ENCODE peak calls at places on chromosomes 16 and 17, in five cellular contexts. One of them, this sample, is unnamed.

GRCh38 chr17:19306160-19307111 is 56.1 kb downstream of the B9D1 start:
- DNase-seq in A549: no peak
- DNase-seq in GM20000: peak
- DNase-seq in natural killer cell: no peak
- DNase-seq in IMR-90: no peak
- DNase-seq in this sample: no peak

GRCh38 chr16:25626172-25626571 is 65.6 kb upstream of the HS3ST4 start:
- DNase-seq in A549: no peak
- DNase-seq in GM20000: no peak
- DNase-seq in natural killer cell: no peak
- DNase-seq in IMR-90: no peak
- DNase-seq in this sample: no peak

GRCh38 chr17:77096570-77097214 is 44.1 kb upstream of the SEC14L1 start:
- DNase-seq in A549: peak
- DNase-seq in GM20000: peak
- DNase-seq in natural killer cell: no peak
- DNase-seq in IMR-90: peak
- DNase-seq in this sample: no peak

GRCh38 chr17:17303010-17303846 is at the start of gene NT5M:
- DNase-seq in A549: peak
- DNase-seq in GM20000: peak
- DNase-seq in natural killer cell: peak
- DNase-seq in IMR-90: peak
- DNase-seq in this sample: peak

GRCh38 chr16:75742424-75743047 is 16.2 kb upstream of the CPHXL start:
- DNase-seq in A549: no peak
- DNase-seq in GM20000: no peak
- DNase-seq in natural killer cell: no peak
- DNase-seq in IMR-90: no peak
- DNase-seq in this sample: no peak

GRCh38 chr17:48692049-48692448 is 30.3 kb downstream of the PRAC1 start:
- DNase-seq in A549: no peak
- DNase-seq in GM20000: no peak
- DNase-seq in natural killer cell: no peak
- DNase-seq in IMR-90: no peak
- DNase-seq in this sample: no peak

GRCh38 chr17:82929676-82930042 is 89.8 kb upstream of the ZNF750 start:
- DNase-seq in A549: no peak
- DNase-seq in GM20000: no peak
- DNase-seq in natural killer cell: no peak
- DNase-seq in IMR-90: no peak
- DNase-seq in this sample: peak

GRCh38 chr17:75501378-75502071 is 13.8 kb downstream of the CASKIN2 start:
- DNase-seq in A549: no peak
- DNase-seq in GM20000: no peak
- DNase-seq in natural killer cell: no peak
- DNase-seq in IMR-90: no peak
- DNase-seq in this sample: no peak

GRCh38 chr16:49605536-49606241 is 232.1 kb downstream of the C16orf78 start:
- DNase-seq in A549: no peak
- DNase-seq in GM20000: no peak
- DNase-seq in natural killer cell: no peak
- DNase-seq in IMR-90: no peak
- DNase-seq in this sample: no peak

GRCh38 chr17:64256913-64257807 is 5.9 kb downstream of the TEX2 start:
- DNase-seq in A549: no peak
- DNase-seq in GM20000: no peak
- DNase-seq in natural killer cell: no peak
- DNase-seq in IMR-90: peak
- DNase-seq in this sample: no peak

GRCh38 chr16:83967838-83968482 is at the start of gene NECAB2:
- DNase-seq in A549: peak
- DNase-seq in GM20000: peak
- DNase-seq in natural killer cell: no peak
- DNase-seq in IMR-90: peak
- DNase-seq in this sample: peak

GRCh38 chr16:2047330-2048115 is at the start of the genes NTHL1 and TSC2:
- DNase-seq in A549: peak
- DNase-seq in GM20000: peak
- DNase-seq in natural killer cell: peak
- DNase-seq in IMR-90: peak
- DNase-seq in this sample: peak

GRCh38 chr17:75267403-75268232 is 3.4 kb downstream of the MIF4GD start:
- DNase-seq in A549: no peak
- DNase-seq in GM20000: no peak
- DNase-seq in natural killer cell: no peak
- DNase-seq in IMR-90: no peak
- DNase-seq in this sample: no peak

GRCh38 chr17:27980035-27980434 is 62.4 kb upstream of the NLK start:
- DNase-seq in A549: peak
- DNase-seq in GM20000: no peak
- DNase-seq in natural killer cell: no peak
- DNase-seq in IMR-90: peak
- DNase-seq in this sample: no peak

GRCh38 chr17:1905190-1905919 is 75.5 kb downstream of the RPA1 start:
- DNase-seq in A549: no peak
- DNase-seq in GM20000: no peak
- DNase-seq in natural killer cell: no peak
- DNase-seq in IMR-90: no peak
- DNase-seq in this sample: no peak

GRCh38 chr17:61245706-61246135 is 153.9 kb upstream of the TBX2 start:
- DNase-seq in A549: no peak
- DNase-seq in GM20000: no peak
- DNase-seq in natural killer cell: no peak
- DNase-seq in IMR-90: no peak
- DNase-seq in this sample: no peak

GRCh38 chr17:40551091-40551873 is 14.0 kb downstream of the CCR7 start:
- DNase-seq in A549: peak
- DNase-seq in GM20000: no peak
- DNase-seq in natural killer cell: peak
- DNase-seq in IMR-90: peak
- DNase-seq in this sample: peak

GRCh38 chr17:45270828-45271418 is 9.0 kb upstream of the SPATA32 start:
- DNase-seq in A549: peak
- DNase-seq in GM20000: no peak
- DNase-seq in natural killer cell: peak
- DNase-seq in IMR-90: no peak
- DNase-seq in this sample: no peak

GRCh38 chr16:1262846-1263221 is 7.0 kb downstream of the TPSD1 start:
- DNase-seq in A549: no peak
- DNase-seq in GM20000: no peak
- DNase-seq in natural killer cell: no peak
- DNase-seq in IMR-90: no peak
- DNase-seq in this sample: no peak

GRCh38 chr16:2079311-2079800 is 31.6 kb downstream of the TSC2 start:
- DNase-seq in A549: no peak
- DNase-seq in GM20000: no peak
- DNase-seq in natural killer cell: no peak
- DNase-seq in IMR-90: no peak
- DNase-seq in this sample: no peak

GRCh38 chr17:31696703-31697325 is 162.2 kb downstream of the COPRS start:
- DNase-seq in A549: no peak
- DNase-seq in GM20000: no peak
- DNase-seq in natural killer cell: no peak
- DNase-seq in IMR-90: no peak
- DNase-seq in this sample: no peak

GRCh38 chr16:23711785-23712184 is 1.2 kb downstream of the ERN2 start:
- DNase-seq in A549: no peak
- DNase-seq in GM20000: no peak
- DNase-seq in natural killer cell: no peak
- DNase-seq in IMR-90: no peak
- DNase-seq in this sample: no peak

GRCh38 chr16:54312502-54312991 is 26.0 kb upstream of the IRX3 start:
- DNase-seq in A549: no peak
- DNase-seq in GM20000: no peak
- DNase-seq in natural killer cell: no peak
- DNase-seq in IMR-90: no peak
- DNase-seq in this sample: no peak

GRCh38 chr17:44601574-44602372 is 44.5 kb downstream of the FZD2 start:
- DNase-seq in A549: no peak
- DNase-seq in GM20000: no peak
- DNase-seq in natural killer cell: no peak
- DNase-seq in IMR-90: peak
- DNase-seq in this sample: no peak

GRCh38 chr17:82863646-82863940 is 23.8 kb upstream of the ZNF750 start:
- DNase-seq in A549: no peak
- DNase-seq in GM20000: no peak
- DNase-seq in natural killer cell: no peak
- DNase-seq in IMR-90: no peak
- DNase-seq in this sample: no peak

GRCh38 chr17:83183150-83183820 is 103.9 kb downstream of the METRNL start:
- DNase-seq in A549: no peak
- DNase-seq in GM20000: no peak
- DNase-seq in natural killer cell: no peak
- DNase-seq in IMR-90: no peak
- DNase-seq in this sample: no peak

GRCh38 chr16:13923703-13924298 is 3.8 kb downstream of the ERCC4 start:
- DNase-seq in A549: peak
- DNase-seq in GM20000: peak
- DNase-seq in natural killer cell: no peak
- DNase-seq in IMR-90: peak
- DNase-seq in this sample: no peak

GRCh38 chr17:16439303-16439791 is 24.0 kb downstream of the TRPV2 start:
- DNase-seq in A549: no peak
- DNase-seq in GM20000: no peak
- DNase-seq in natural killer cell: no peak
- DNase-seq in IMR-90: no peak
- DNase-seq in this sample: no peak

GRCh38 chr16:82633964-82634600 is 7.3 kb downstream of the CDH13 start:
- DNase-seq in A549: no peak
- DNase-seq in GM20000: no peak
- DNase-seq in natural killer cell: no peak
- DNase-seq in IMR-90: peak
- DNase-seq in this sample: no peak

GRCh38 chr16:15952265-15952711 is 2.9 kb downstream of the ABCC1 start:
- DNase-seq in A549: no peak
- DNase-seq in GM20000: no peak
- DNase-seq in natural killer cell: no peak
- DNase-seq in IMR-90: no peak
- DNase-seq in this sample: no peak

GRCh38 chr17:29243792-29244191 is 2.9 kb upstream of the CRYBA1 start:
- DNase-seq in A549: peak
- DNase-seq in GM20000: peak
- DNase-seq in natural killer cell: no peak
- DNase-seq in IMR-90: peak
- DNase-seq in this sample: no peak

GRCh38 chr17:66200685-66201092 is 8.8 kb upstream of the CEP112 start:
- DNase-seq in A549: peak
- DNase-seq in GM20000: no peak
- DNase-seq in natural killer cell: no peak
- DNase-seq in IMR-90: peak
- DNase-seq in this sample: no peak

GRCh38 chr16:84834403-84834772 is 14.6 kb downstream of the CRISPLD2 start:
- DNase-seq in A549: no peak
- DNase-seq in GM20000: no peak
- DNase-seq in natural killer cell: no peak
- DNase-seq in IMR-90: no peak
- DNase-seq in this sample: no peak

GRCh38 chr17:10384175-10384574 is 11.4 kb upstream of the MYH13 start:
- DNase-seq in A549: no peak
- DNase-seq in GM20000: no peak
- DNase-seq in natural killer cell: no peak
- DNase-seq in IMR-90: no peak
- DNase-seq in this sample: no peak

GRCh38 chr17:78362671-78363070 is 2.8 kb upstream of the SOCS3 start:
- DNase-seq in A549: no peak
- DNase-seq in GM20000: no peak
- DNase-seq in natural killer cell: no peak
- DNase-seq in IMR-90: no peak
- DNase-seq in this sample: no peak
- TF ChIP-seq CTCF in A549: no peak
- TF ChIP-seq CTCF in GM20000: no peak
- TF ChIP-seq CTCF in natural killer cell: no peak
- TF ChIP-seq CTCF in IMR-90: peak
- TF ChIP-seq CTCF in this sample: peak

GRCh38 chr17:301681-302299 is 50.8 kb downstream of the RPH3AL start:
- DNase-seq in A549: no peak
- DNase-seq in GM20000: no peak
- DNase-seq in natural killer cell: no peak
- DNase-seq in IMR-90: no peak
- DNase-seq in this sample: no peak
- TF ChIP-seq CTCF in A549: no peak
- TF ChIP-seq CTCF in GM20000: no peak
- TF ChIP-seq CTCF in natural killer cell: no peak
- TF ChIP-seq CTCF in IMR-90: no peak
- TF ChIP-seq CTCF in this sample: no peak

GRCh38 chr16:9138731-9139501 is 47.5 kb downstream of the HAPSTR1 start:
- DNase-seq in A549: peak
- DNase-seq in GM20000: peak
- DNase-seq in natural killer cell: peak
- DNase-seq in IMR-90: peak
- DNase-seq in this sample: peak
- TF ChIP-seq CTCF in A549: peak
- TF ChIP-seq CTCF in GM20000: peak
- TF ChIP-seq CTCF in natural killer cell: peak
- TF ChIP-seq CTCF in IMR-90: peak
- TF ChIP-seq CTCF in this sample: peak

GRCh38 chr17:54967621-54968258 is 714 bp downstream of the COX11 start:
- DNase-seq in A549: peak
- DNase-seq in GM20000: peak
- DNase-seq in natural killer cell: no peak
- DNase-seq in IMR-90: peak
- DNase-seq in this sample: no peak
- TF ChIP-seq CTCF in A549: peak
- TF ChIP-seq CTCF in GM20000: no peak
- TF ChIP-seq CTCF in natural killer cell: no peak
- TF ChIP-seq CTCF in IMR-90: peak
- TF ChIP-seq CTCF in this sample: no peak

GRCh38 chr16:86074651-86075487 is 175.9 kb downstream of the IRF8 start:
- DNase-seq in A549: no peak
- DNase-seq in GM20000: no peak
- DNase-seq in natural killer cell: no peak
- DNase-seq in IMR-90: peak
- DNase-seq in this sample: no peak

GRCh38 chr16:86072328-86073102 is 173.6 kb downstream of the IRF8 start:
- DNase-seq in A549: peak
- DNase-seq in GM20000: peak
- DNase-seq in natural killer cell: no peak
- DNase-seq in IMR-90: peak
- DNase-seq in this sample: no peak

GRCh38 chr16:86071611-86072240 is 172.8 kb downstream of the IRF8 start:
- DNase-seq in A549: no peak
- DNase-seq in GM20000: no peak
- DNase-seq in natural killer cell: no peak
- DNase-seq in IMR-90: no peak
- DNase-seq in this sample: no peak

GRCh38 chr16:86073763-86074493 is 175.0 kb downstream of the IRF8 start:
- DNase-seq in A549: no peak
- DNase-seq in GM20000: no peak
- DNase-seq in natural killer cell: no peak
- DNase-seq in IMR-90: no peak
- DNase-seq in this sample: no peak

GRCh38 chr16:86073103-86073625 is 174.2 kb downstream of the IRF8 start:
- DNase-seq in A549: no peak
- DNase-seq in GM20000: no peak
- DNase-seq in natural killer cell: no peak
- DNase-seq in IMR-90: no peak
- DNase-seq in this sample: no peak
- TF ChIP-seq CTCF in A549: no peak
- TF ChIP-seq CTCF in GM20000: no peak
- TF ChIP-seq CTCF in natural killer cell: peak
- TF ChIP-seq CTCF in IMR-90: no peak
- TF ChIP-seq CTCF in this sample: no peak